ENCODE peak calls at places on chromosomes 4 and X, in four cellular contexts. C, B, E and Z are unnamed samples.

GRCh38 chrX:151153086-151153485 is 23.3 kb upstream of the GPR50 start:
- DNase-seq in C (no peak), B (no peak), E (no peak), Z (no peak)

GRCh38 chr4:174538123-174538875 is 16.0 kb upstream of the HPGD start:
- DNase-seq in C (no peak), B (peak), E (peak), Z (no peak)

GRCh38 chr4:100299019-100299418 is 108.8 kb upstream of the DDIT4L start:
- DNase-seq in C (peak), B (no peak), E (no peak), Z (no peak)

GRCh38 chr4:94457692-94458106 is 6.0 kb downstream of the PDLIM5 start:
- DNase-seq in C (no peak), B (no peak), E (no peak), Z (no peak)

GRCh38 chr4:26772096-26772495 is 88.5 kb upstream of the STIM2 start:
- DNase-seq in C (no peak), B (no peak), E (no peak), Z (no peak)

GRCh38 chr4:70849277-70849676 is 9.6 kb upstream of the GRSF1 start:
- DNase-seq in C (no peak), B (no peak), E (no peak), Z (no peak)

GRCh38 chr4:158166701-158167100 is 6.1 kb downstream of the GASK1B start:
- DNase-seq in C (no peak), B (no peak), E (no peak), Z (no peak)

GRCh38 chr4:126678608-126679007 is 954.1 kb upstream of the INTU start:
- DNase-seq in C (no peak), B (no peak), E (no peak), Z (no peak)

GRCh38 chr4:20528508-20528907 is 171.8 kb upstream of the PACRGL start:
- DNase-seq in C (no peak), B (no peak), E (no peak), Z (no peak)

GRCh38 chr4:182207806-182208483 is 35.3 kb upstream of the TENM3 start:
- DNase-seq in C (no peak), B (no peak), E (no peak), Z (no peak)

GRCh38 chr4:141541851-141542250 is 94.5 kb upstream of the IL15 start:
- DNase-seq in C (no peak), B (no peak), E (no peak), Z (no peak)
- TF ChIP-seq CEBPB in C (no peak), B (no peak), E (no peak), Z (no peak)

DNA sequence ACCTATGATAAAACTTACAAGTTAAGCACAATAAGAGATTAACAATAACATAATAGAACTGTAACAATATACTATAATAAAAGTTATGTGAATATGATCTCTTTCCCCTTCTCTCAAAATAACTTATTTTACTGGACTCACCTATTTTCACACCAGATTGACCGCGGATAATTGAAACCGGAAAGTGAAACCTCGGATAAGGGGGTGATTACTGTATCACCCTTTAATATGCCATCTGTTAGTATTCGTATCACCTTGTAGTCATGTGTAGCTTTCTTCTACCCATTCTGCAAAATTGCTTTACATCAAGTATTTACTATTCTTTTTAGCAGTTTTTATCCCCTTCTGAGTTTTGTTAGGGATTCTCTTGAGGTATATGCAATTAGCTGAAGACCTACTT is 1.8 kb downstream of the SPCS3 start:
- DNase-seq in C (no peak), B (no peak), E (no peak), Z (no peak)
- H3K27ac ChIP-seq in C (no peak), B (peak), E (no peak), Z (no peak)

GRCh38 chrX:39944416-39944815 is 153.3 kb downstream of the BCOR start:
- DNase-seq in C (no peak), B (no peak), E (no peak), Z (no peak)
- TF ChIP-seq EGR1 in C (no peak), B (no peak), E (no peak), Z (no peak)

DNA sequence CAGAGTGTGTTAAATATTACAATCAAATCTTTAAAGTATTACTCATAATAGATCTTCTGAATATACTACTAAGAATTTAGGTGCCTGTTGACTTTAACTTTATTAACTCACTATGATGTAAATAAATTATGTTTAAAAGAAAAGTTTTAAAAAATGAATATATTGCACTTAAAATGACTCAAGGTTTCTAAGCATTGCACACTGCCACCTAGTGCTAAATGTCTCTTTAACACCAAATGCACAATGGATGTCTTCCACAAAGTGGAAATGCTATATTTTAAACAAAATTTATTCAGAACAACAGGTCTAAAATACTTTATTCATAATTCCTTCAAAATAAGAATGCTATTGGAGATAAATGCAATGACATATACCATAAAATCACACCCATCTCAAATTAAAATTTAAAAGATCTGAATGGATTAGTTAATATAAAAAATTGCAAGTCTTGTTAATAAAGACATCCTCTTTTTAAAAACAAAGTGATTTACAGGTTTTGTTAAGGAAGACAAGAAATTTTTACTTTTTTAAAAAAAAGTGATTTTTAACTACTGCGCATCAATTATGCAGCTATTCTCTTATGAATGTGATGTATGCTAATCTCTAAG is 5.5 kb downstream of the INPP4B start:
- DNase-seq in C (peak), B (no peak), E (no peak), Z (no peak)
- TF ChIP-seq CEBPB in C (no peak), B (no peak), E (no peak), Z (no peak)

GRCh38 chr4:77845929-77846328 is 16.7 kb upstream of the MRPL1 start:
- DNase-seq in C (no peak), B (no peak), E (no peak), Z (no peak)
- H3K27ac ChIP-seq in C (no peak), B (no peak), E (no peak), Z (no peak)

GRCh38 chrX:65502618-65503017 is 32.0 kb downstream of the LAS1L start:
- DNase-seq in C (no peak), B (no peak), E (no peak), Z (no peak)
- TF ChIP-seq EGR1 in C (no peak), B (no peak), E (no peak), Z (no peak)

GRCh38 chr4:184344899-184345572 is 127.4 kb upstream of the ENPP6 start:
- DNase-seq in C (no peak), B (no peak), E (no peak), Z (no peak)
- TF ChIP-seq CEBPB in C (no peak), B (no peak), E (no peak), Z (no peak)

GRCh38 chr4:22512306-22512705 is 3.6 kb downstream of the ADGRA3 start:
- DNase-seq in C (no peak), B (no peak), E (no peak), Z (no peak)
- H3K27ac ChIP-seq in C (no peak), B (no peak), E (no peak), Z (no peak)